ENCODE peak calls at places on chromosomes 7 and 10, in seven cellular contexts. M is CD4-positive, CD25-positive, alpha-beta regulatory T cell; L is K562; I is cardiac muscle cell; V is suprapubic skin; U is AG04450; T is hepatocyte. S is an unnamed sample.
A peak's percentile ranks its signal among the peaks of the same experiment; 100 is the strongest.

GRCh38 chr7:42161723-42162122 is 75.3 kb downstream of the GLI3 start:
- DNase-seq in M (no peak), L (no peak), T (no peak), I (peak; percentile 63), V (no peak), U (no peak), S (no peak)

GRCh38 chr7:70698219-70698832 is 433.6 kb upstream of the GALNT17 start:
- DNase-seq in M (no peak), U (no peak), I (peak; percentile 76), V (no peak), T (peak; percentile 67), L (peak; percentile 56), S (no peak)

GRCh38 chr7:55308186-55308929 is 56.8 kb upstream of the LANCL2 start:
- DNase-seq in I (peak; percentile 92), M (no peak), V (no peak), T (peak; percentile 31), L (no peak), U (no peak), S (no peak)

GRCh38 chr7:130444230-130444629 is 3.4 kb upstream of the CEP41 start:
- DNase-seq in I (peak; percentile 90), T (no peak), M (no peak), U (no peak), L (no peak), V (no peak), S (no peak)

GRCh38 chr7:102287082-102287464 is 405 bp downstream of the SH2B2 start:
- DNase-seq in V (no peak), M (no peak), L (no peak), I (no peak), T (no peak), U (no peak), S (no peak)

GRCh38 chr10:83212632-83213349 is 926.5 kb upstream of the GHITM start:
- DNase-seq in M (no peak), T (no peak), V (no peak), L (no peak), U (no peak), I (peak; percentile 7), S (no peak)

GRCh38 chr10:112783653-112784426 is 166.2 kb upstream of the TCF7L2 start:
- DNase-seq in I (no peak), M (no peak), L (no peak), V (no peak), T (no peak), U (no peak), S (no peak)

GRCh38 chr10:27742926-27743735 is 2.5 kb downstream of the MKX start:
- DNase-seq in L (no peak), I (peak; percentile 18), T (peak; percentile 46), V (peak; percentile 69), M (no peak), U (no peak), S (peak; percentile 36)

GRCh38 chr10:94630017-94630688 is 53.4 kb upstream of the CYP2C18 start:
- DNase-seq in M (no peak), I (peak; percentile 42), T (peak; percentile 49), V (no peak), L (peak; percentile 28), U (peak; percentile 1), S (no peak)

GRCh38 chr7:135430626-135431025 is 79.3 kb downstream of the CNOT4 start:
- DNase-seq in I (no peak), V (no peak), L (no peak), T (no peak), M (no peak), U (no peak), S (no peak)

GRCh38 chr10:104328916-104329710 is 9.2 kb downstream of the ITPRIP start:
- DNase-seq in V (peak; percentile 83), L (peak; percentile 55), M (peak; percentile 66), U (no peak), T (peak; percentile 75), I (peak; percentile 94), S (peak; percentile 77)

GRCh38 chr7:24715661-24716479 is 41.4 kb downstream of the GSDME start:
- DNase-seq in T (peak; percentile 59), L (peak; percentile 62), V (no peak), U (no peak), M (no peak), I (peak; percentile 54), S (no peak)

GRCh38 chr10:119701861-119702260 is 24.0 kb upstream of the INPP5F start:
- DNase-seq in V (no peak), L (no peak), U (no peak), T (no peak), I (peak; percentile 45), M (no peak), S (no peak)

GRCh38 chr7:4882742-4883351 is 669 bp downstream of the RADIL start:
- DNase-seq in T (no peak), I (peak; percentile 9), L (no peak), U (no peak), M (no peak), V (no peak), S (no peak)

GRCh38 chr7:155007947-155008346 is 5.0 kb upstream of the PAXIP1 start:
- DNase-seq in U (no peak), L (peak; percentile 77), T (no peak), M (no peak), I (peak; percentile 8), V (no peak), S (peak; percentile 9)

GRCh38 chr7:41870017-41870416 is 167.1 kb upstream of the INHBA start:
- DNase-seq in V (no peak), L (no peak), I (peak; percentile 61), U (no peak), M (no peak), T (no peak), S (no peak)

GRCh38 chr10:46544989-46545791 is 11.3 kb downstream of the GPRIN2 start:
- DNase-seq in M (peak; percentile 0), U (no peak), L (peak; percentile 50), V (peak; percentile 57), T (no peak), I (peak; percentile 39), S (peak; percentile 15)

GRCh38 chr7:143008007-143008901 is 18.7 kb downstream of the OR9A2 start:
- DNase-seq in M (peak; percentile 58), U (peak; percentile 6), V (peak; percentile 80), L (peak; percentile 89), T (peak; percentile 84), I (peak; percentile 79), S (peak; percentile 76)

GRCh38 chr7:155764432-155764798 is 47.8 kb downstream of the SHH start:
- DNase-seq in U (no peak), I (no peak), L (no peak), M (no peak), V (no peak), T (no peak), S (peak; percentile 61)

GRCh38 chr7:91182819-91183405 is 81.3 kb upstream of the FZD1 start:
- DNase-seq in T (no peak), I (peak; percentile 61), L (no peak), M (no peak), U (peak; percentile 92), V (no peak), S (no peak)

GRCh38 chr7:75795831-75796285 is 17.7 kb downstream of the CCL24 start:
- DNase-seq in V (peak; percentile 67), U (no peak), M (no peak), T (peak; percentile 40), I (peak; percentile 42), L (peak; percentile 61), S (no peak)

GRCh38 chr10:45550903-45551302 is 121.7 kb downstream of the ZFAND4 start:
- DNase-seq in I (no peak), V (no peak), L (no peak), T (no peak), M (no peak), U (no peak), S (no peak)

DNA sequence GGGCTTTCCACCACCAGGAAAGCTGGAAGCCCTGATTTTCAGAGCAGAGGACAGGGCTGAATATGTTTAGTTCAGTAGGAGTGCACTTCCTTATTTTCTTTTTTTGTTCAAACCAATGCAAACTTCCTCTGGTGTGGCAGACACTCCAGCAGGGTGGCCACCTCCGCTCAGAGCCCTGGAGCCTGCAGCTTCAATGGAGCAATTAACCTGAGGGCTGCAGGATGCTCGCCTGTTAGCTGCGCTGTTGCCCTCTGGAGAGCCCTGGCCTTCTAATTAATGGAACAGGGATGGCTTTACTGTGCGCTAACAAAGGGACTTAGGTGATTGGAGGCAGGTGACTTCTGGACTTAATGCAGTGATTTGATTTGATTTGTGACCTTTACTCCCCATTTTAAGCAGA is 122.8 kb upstream of the CTBP2 start:
- DNase-seq in M (no peak), V (no peak), L (no peak), T (peak; percentile 16), I (no peak), U (no peak), S (no peak)
- H3K27me3 ChIP-seq in M (no peaks in the 10 kb centered on the region), V (peaks cover 28% of the 10 kb centered on the region), L (peaks cover 2% of the 10 kb centered on the region), T (no peaks in the 10 kb centered on the region), I (no peaks in the 10 kb centered on the region), U (peaks cover 12% of the 10 kb centered on the region), S (no peaks in the 10 kb centered on the region)

DNA sequence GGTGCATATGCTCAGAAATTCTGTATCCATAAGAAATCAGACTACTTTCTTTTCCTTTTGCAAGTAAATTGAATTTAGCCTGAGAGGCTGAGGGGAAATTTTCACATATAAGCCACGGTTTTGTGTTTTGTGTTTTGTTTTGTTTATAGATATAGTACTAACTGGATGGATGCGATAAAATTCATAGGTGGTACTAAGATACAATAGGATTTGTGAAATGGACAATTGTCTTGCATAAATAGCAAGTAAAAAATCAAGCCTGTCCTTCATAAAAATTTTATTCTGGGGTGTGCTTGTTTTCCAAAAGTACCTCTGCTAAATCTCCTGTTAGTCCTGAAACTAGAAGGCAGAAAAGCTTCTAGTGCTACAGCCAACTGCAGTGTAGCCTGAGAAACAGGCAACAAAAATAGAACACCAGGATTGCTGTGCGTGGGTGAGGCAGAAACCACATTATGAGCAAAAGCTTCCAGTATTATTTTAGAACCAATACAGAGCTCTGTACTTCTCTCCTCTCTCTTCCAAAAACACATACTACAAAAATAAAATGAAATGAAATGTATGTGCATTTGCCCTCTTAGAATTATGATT is 634 bp upstream of the HDAC9 start:
- DNase-seq in V (no peak), T (no peak), U (no peak), L (no peak), I (peak; percentile 67), M (no peak), S (no peak)
- H3K4me3 ChIP-seq in V (peak overlapping the region; percentile 42), T (no peak overlapping the region), U (no peak overlapping the region), L (no peak overlapping the region), I (peak overlapping the region; percentile 75), M (peak overlapping the region; percentile 51), S (no peak overlapping the region)

GRCh38 chr7:77352688-77353406 is 63.3 kb downstream of the GSAP start:
- DNase-seq in T (no peak), V (no peak), M (no peak), U (no peak), L (no peak), I (no peak), S (peak; percentile 53)

GRCh38 chr7:77353407-77353721 is 62.8 kb downstream of the GSAP start:
- DNase-seq in T (no peak), V (no peak), U (no peak), I (no peak), M (no peak), L (no peak), S (no peak)

GRCh38 chr7:77353911-77354310 is 62.2 kb downstream of the GSAP start:
- DNase-seq in L (no peak), T (no peak), I (no peak), U (no peak), M (no peak), V (no peak), S (no peak)

GRCh38 chr7:77354484-77354883 is 61.7 kb downstream of the GSAP start:
- DNase-seq in L (no peak), M (no peak), U (no peak), V (no peak), T (no peak), I (no peak), S (no peak)

GRCh38 chr7:77354914-77355313 is 61.2 kb downstream of the GSAP start:
- DNase-seq in V (no peak), U (no peak), M (no peak), L (no peak), T (no peak), I (no peak), S (no peak)
- H3K27ac ChIP-seq in V (no peak overlapping the region), U (no peak overlapping the region), M (no peak overlapping the region), L (no peak overlapping the region), T (no peak overlapping the region), I (no peak overlapping the region), S (no peak overlapping the region)

GRCh38 chr10:33331020-33331557 is 3.4 kb downstream of the NRP1 start:
- DNase-seq in M (no peak), V (no peak), T (no peak), L (no peak), I (no peak), U (no peak), S (no peak)
- H3K27me3 ChIP-seq in M (peaks cover 51% of the 10 kb centered on the region), V (no peaks in the 10 kb centered on the region), T (no peaks in the 10 kb centered on the region), L (peaks cover 6% of the 10 kb centered on the region), I (no peaks in the 10 kb centered on the region), U (no peaks in the 10 kb centered on the region), S (peaks cover 17% of the 10 kb centered on the region)

S was measured in CD4-positive, alpha-beta memory T cell.